ENCODE peak calls at places on chromosome 18, in ten cellular contexts. One of them, this sample, is unnamed.

GRCh38 chr18:35695803-35696202 is 114.3 kb downstream of the GALNT1 start:
- DNase-seq in mesothelial cell of epicardium: no peak
- DNase-seq in CD14-positive monocyte: no peak
- DNase-seq in lung: no peak
- DNase-seq in AG09309: no peak
- DNase-seq in stomach: peak
- DNase-seq in heart right ventricle: peak
- DNase-seq in PC-3: no peak
- DNase-seq in fibroblast of the aortic adventitia: no peak
- DNase-seq in astrocyte of the spinal cord: no peak
- DNase-seq in this sample: no peak

GRCh38 chr18:79871481-79872091 is 73.8 kb downstream of the KCNG2 start:
- DNase-seq in stomach: no peak
- DNase-seq in astrocyte of the spinal cord: no peak
- DNase-seq in CD14-positive monocyte: no peak
- DNase-seq in fibroblast of the aortic adventitia: no peak
- DNase-seq in heart right ventricle: no peak
- DNase-seq in PC-3: no peak
- DNase-seq in lung: no peak
- DNase-seq in AG09309: no peak
- DNase-seq in mesothelial cell of epicardium: no peak
- DNase-seq in this sample: peak

GRCh38 chr18:78900938-78901909 is 78.4 kb upstream of the SALL3 start:
- DNase-seq in stomach: no peak
- DNase-seq in heart right ventricle: no peak
- DNase-seq in mesothelial cell of epicardium: peak
- DNase-seq in PC-3: no peak
- DNase-seq in lung: peak
- DNase-seq in AG09309: no peak
- DNase-seq in astrocyte of the spinal cord: no peak
- DNase-seq in fibroblast of the aortic adventitia: no peak
- DNase-seq in CD14-positive monocyte: no peak
- DNase-seq in this sample: no peak

GRCh38 chr18:14935210-14935609 is 187.2 kb downstream of the ANKRD30B start:
- DNase-seq in fibroblast of the aortic adventitia: no peak
- DNase-seq in PC-3: peak
- DNase-seq in mesothelial cell of epicardium: no peak
- DNase-seq in lung: peak
- DNase-seq in astrocyte of the spinal cord: no peak
- DNase-seq in stomach: no peak
- DNase-seq in AG09309: no peak
- DNase-seq in CD14-positive monocyte: no peak
- DNase-seq in heart right ventricle: no peak
- DNase-seq in this sample: no peak

GRCh38 chr18:512957-513356 is 12.5 kb upstream of the COLEC12 start:
- DNase-seq in PC-3: no peak
- DNase-seq in fibroblast of the aortic adventitia: no peak
- DNase-seq in heart right ventricle: no peak
- DNase-seq in stomach: no peak
- DNase-seq in CD14-positive monocyte: no peak
- DNase-seq in mesothelial cell of epicardium: no peak
- DNase-seq in AG09309: no peak
- DNase-seq in astrocyte of the spinal cord: no peak
- DNase-seq in lung: no peak
- DNase-seq in this sample: no peak

GRCh38 chr18:35770360-35770759 is 188.8 kb downstream of the GALNT1 start:
- DNase-seq in mesothelial cell of epicardium: no peak
- DNase-seq in astrocyte of the spinal cord: no peak
- DNase-seq in fibroblast of the aortic adventitia: no peak
- DNase-seq in lung: no peak
- DNase-seq in heart right ventricle: no peak
- DNase-seq in CD14-positive monocyte: peak
- DNase-seq in AG09309: no peak
- DNase-seq in stomach: no peak
- DNase-seq in PC-3: peak
- DNase-seq in this sample: no peak

GRCh38 chr18:9094307-9095226 is 7.9 kb upstream of the NDUFV2 start:
- DNase-seq in mesothelial cell of epicardium: no peak
- DNase-seq in lung: no peak
- DNase-seq in stomach: no peak
- DNase-seq in heart right ventricle: no peak
- DNase-seq in PC-3: peak
- DNase-seq in fibroblast of the aortic adventitia: peak
- DNase-seq in astrocyte of the spinal cord: peak
- DNase-seq in CD14-positive monocyte: no peak
- DNase-seq in AG09309: peak
- DNase-seq in this sample: no peak

GRCh38 chr18:32470136-32470712 is 458 bp downstream of the GAREM1 start:
- DNase-seq in lung: peak
- DNase-seq in heart right ventricle: peak
- DNase-seq in PC-3: no peak
- DNase-seq in stomach: peak
- DNase-seq in fibroblast of the aortic adventitia: peak
- DNase-seq in mesothelial cell of epicardium: peak
- DNase-seq in astrocyte of the spinal cord: no peak
- DNase-seq in CD14-positive monocyte: no peak
- DNase-seq in AG09309: no peak
- DNase-seq in this sample: peak

GRCh38 chr18:57710226-57710625 is 88.6 kb upstream of the NARS1 start:
- DNase-seq in CD14-positive monocyte: no peak
- DNase-seq in mesothelial cell of epicardium: no peak
- DNase-seq in astrocyte of the spinal cord: no peak
- DNase-seq in heart right ventricle: no peak
- DNase-seq in fibroblast of the aortic adventitia: no peak
- DNase-seq in AG09309: no peak
- DNase-seq in lung: peak
- DNase-seq in stomach: no peak
- DNase-seq in PC-3: no peak
- DNase-seq in this sample: no peak

GRCh38 chr18:36702398-36703010 is 126.3 kb downstream of the TPGS2 start:
- DNase-seq in PC-3: no peak
- DNase-seq in fibroblast of the aortic adventitia: peak
- DNase-seq in heart right ventricle: no peak
- DNase-seq in CD14-positive monocyte: no peak
- DNase-seq in AG09309: peak
- DNase-seq in mesothelial cell of epicardium: no peak
- DNase-seq in stomach: no peak
- DNase-seq in astrocyte of the spinal cord: no peak
- DNase-seq in lung: no peak
- DNase-seq in this sample: no peak

GRCh38 chr18:2337552-2338141 is 233.7 kb downstream of the METTL4 start:
- DNase-seq in fibroblast of the aortic adventitia: no peak
- DNase-seq in heart right ventricle: peak
- DNase-seq in astrocyte of the spinal cord: no peak
- DNase-seq in stomach: peak
- DNase-seq in lung: no peak
- DNase-seq in AG09309: no peak
- DNase-seq in mesothelial cell of epicardium: no peak
- DNase-seq in PC-3: peak
- DNase-seq in CD14-positive monocyte: no peak
- DNase-seq in this sample: no peak

GRCh38 chr18:34083910-34084309 is 140.8 kb downstream of the NOL4 start:
- DNase-seq in lung: no peak
- DNase-seq in CD14-positive monocyte: no peak
- DNase-seq in fibroblast of the aortic adventitia: no peak
- DNase-seq in AG09309: no peak
- DNase-seq in mesothelial cell of epicardium: no peak
- DNase-seq in PC-3: no peak
- DNase-seq in astrocyte of the spinal cord: no peak
- DNase-seq in heart right ventricle: no peak
- DNase-seq in stomach: no peak
- DNase-seq in this sample: no peak

GRCh38 chr18:53984021-53984420 is 240.4 kb downstream of the MBD2 start:
- DNase-seq in astrocyte of the spinal cord: peak
- DNase-seq in heart right ventricle: no peak
- DNase-seq in PC-3: peak
- DNase-seq in CD14-positive monocyte: no peak
- DNase-seq in stomach: no peak
- DNase-seq in fibroblast of the aortic adventitia: no peak
- DNase-seq in AG09309: no peak
- DNase-seq in lung: no peak
- DNase-seq in mesothelial cell of epicardium: no peak
- DNase-seq in this sample: no peak

GRCh38 chr18:25253136-25253535 is 98.8 kb downstream of the ZNF521 start:
- DNase-seq in CD14-positive monocyte: no peak
- DNase-seq in AG09309: no peak
- DNase-seq in astrocyte of the spinal cord: no peak
- DNase-seq in stomach: no peak
- DNase-seq in PC-3: peak
- DNase-seq in fibroblast of the aortic adventitia: no peak
- DNase-seq in heart right ventricle: no peak
- DNase-seq in lung: no peak
- DNase-seq in mesothelial cell of epicardium: no peak
- DNase-seq in this sample: no peak

GRCh38 chr18:22550861-22551260 is 133.1 kb upstream of the CTAGE1 start:
- DNase-seq in CD14-positive monocyte: no peak
- DNase-seq in AG09309: no peak
- DNase-seq in fibroblast of the aortic adventitia: no peak
- DNase-seq in PC-3: no peak
- DNase-seq in astrocyte of the spinal cord: no peak
- DNase-seq in lung: no peak
- DNase-seq in heart right ventricle: no peak
- DNase-seq in stomach: no peak
- DNase-seq in mesothelial cell of epicardium: no peak
- DNase-seq in this sample: no peak

GRCh38 chr18:59453468-59453961 is 94.5 kb upstream of the LMAN1 start:
- DNase-seq in heart right ventricle: no peak
- DNase-seq in mesothelial cell of epicardium: no peak
- DNase-seq in PC-3: no peak
- DNase-seq in fibroblast of the aortic adventitia: no peak
- DNase-seq in stomach: no peak
- DNase-seq in AG09309: no peak
- DNase-seq in astrocyte of the spinal cord: no peak
- DNase-seq in lung: no peak
- DNase-seq in CD14-positive monocyte: no peak
- DNase-seq in this sample: no peak

GRCh38 chr18:59451963-59452362 is 92.9 kb upstream of the LMAN1 start:
- DNase-seq in heart right ventricle: no peak
- DNase-seq in lung: no peak
- DNase-seq in PC-3: no peak
- DNase-seq in mesothelial cell of epicardium: no peak
- DNase-seq in AG09309: no peak
- DNase-seq in fibroblast of the aortic adventitia: no peak
- DNase-seq in astrocyte of the spinal cord: no peak
- DNase-seq in CD14-positive monocyte: no peak
- DNase-seq in stomach: no peak
- DNase-seq in this sample: no peak

GRCh38 chr18:59456657-59457056 is 97.6 kb upstream of the LMAN1 start:
- DNase-seq in lung: no peak
- DNase-seq in mesothelial cell of epicardium: no peak
- DNase-seq in AG09309: no peak
- DNase-seq in stomach: no peak
- DNase-seq in CD14-positive monocyte: no peak
- DNase-seq in heart right ventricle: no peak
- DNase-seq in astrocyte of the spinal cord: no peak
- DNase-seq in PC-3: no peak
- DNase-seq in fibroblast of the aortic adventitia: no peak
- DNase-seq in this sample: no peak

GRCh38 chr18:59455728-59456276 is 96.7 kb upstream of the LMAN1 start:
- DNase-seq in CD14-positive monocyte: no peak
- DNase-seq in astrocyte of the spinal cord: no peak
- DNase-seq in PC-3: no peak
- DNase-seq in AG09309: no peak
- DNase-seq in heart right ventricle: peak
- DNase-seq in mesothelial cell of epicardium: no peak
- DNase-seq in lung: no peak
- DNase-seq in stomach: no peak
- DNase-seq in fibroblast of the aortic adventitia: no peak
- DNase-seq in this sample: no peak

GRCh38 chr18:59454909-59455727 is 96.1 kb upstream of the LMAN1 start:
- DNase-seq in CD14-positive monocyte: no peak
- DNase-seq in PC-3: no peak
- DNase-seq in mesothelial cell of epicardium: no peak
- DNase-seq in astrocyte of the spinal cord: no peak
- DNase-seq in heart right ventricle: peak
- DNase-seq in lung: no peak
- DNase-seq in fibroblast of the aortic adventitia: no peak
- DNase-seq in stomach: no peak
- DNase-seq in AG09309: no peak
- DNase-seq in this sample: no peak
- TF ChIP-seq CTCF in CD14-positive monocyte: no peak
- TF ChIP-seq CTCF in PC-3: no peak
- TF ChIP-seq CTCF in mesothelial cell of epicardium: no peak
- TF ChIP-seq CTCF in astrocyte of the spinal cord: no peak
- TF ChIP-seq CTCF in heart right ventricle: no peak
- TF ChIP-seq CTCF in lung: no peak
- TF ChIP-seq CTCF in fibroblast of the aortic adventitia: no peak
- TF ChIP-seq CTCF in stomach: no peak
- TF ChIP-seq CTCF in AG09309: no peak
- TF ChIP-seq CTCF in this sample: no peak

GRCh38 chr18:70496749-70497294 is 208.0 kb downstream of the SOCS6 start:
- DNase-seq in heart right ventricle: no peak
- DNase-seq in AG09309: no peak
- DNase-seq in mesothelial cell of epicardium: no peak
- DNase-seq in PC-3: no peak
- DNase-seq in astrocyte of the spinal cord: no peak
- DNase-seq in stomach: no peak
- DNase-seq in fibroblast of the aortic adventitia: no peak
- DNase-seq in lung: no peak
- DNase-seq in CD14-positive monocyte: no peak
- DNase-seq in this sample: no peak
- TF ChIP-seq CTCF in heart right ventricle: no peak
- TF ChIP-seq CTCF in AG09309: no peak
- TF ChIP-seq CTCF in mesothelial cell of epicardium: no peak
- TF ChIP-seq CTCF in PC-3: no peak
- TF ChIP-seq CTCF in astrocyte of the spinal cord: no peak
- TF ChIP-seq CTCF in stomach: no peak
- TF ChIP-seq CTCF in fibroblast of the aortic adventitia: no peak
- TF ChIP-seq CTCF in lung: no peak
- TF ChIP-seq CTCF in CD14-positive monocyte: no peak
- TF ChIP-seq CTCF in this sample: no peak

GRCh38 chr18:29034113-29034856 is 857.4 kb upstream of the CDH2 start:
- DNase-seq in astrocyte of the spinal cord: no peak
- DNase-seq in lung: no peak
- DNase-seq in mesothelial cell of epicardium: no peak
- DNase-seq in heart right ventricle: no peak
- DNase-seq in fibroblast of the aortic adventitia: peak
- DNase-seq in PC-3: no peak
- DNase-seq in AG09309: no peak
- DNase-seq in CD14-positive monocyte: no peak
- DNase-seq in stomach: no peak
- DNase-seq in this sample: no peak
- TF ChIP-seq CTCF in astrocyte of the spinal cord: no peak
- TF ChIP-seq CTCF in lung: no peak
- TF ChIP-seq CTCF in mesothelial cell of epicardium: no peak
- TF ChIP-seq CTCF in heart right ventricle: no peak
- TF ChIP-seq CTCF in fibroblast of the aortic adventitia: no peak
- TF ChIP-seq CTCF in PC-3: no peak
- TF ChIP-seq CTCF in AG09309: no peak
- TF ChIP-seq CTCF in CD14-positive monocyte: no peak
- TF ChIP-seq CTCF in stomach: no peak
- TF ChIP-seq CTCF in this sample: no peak

DNA sequence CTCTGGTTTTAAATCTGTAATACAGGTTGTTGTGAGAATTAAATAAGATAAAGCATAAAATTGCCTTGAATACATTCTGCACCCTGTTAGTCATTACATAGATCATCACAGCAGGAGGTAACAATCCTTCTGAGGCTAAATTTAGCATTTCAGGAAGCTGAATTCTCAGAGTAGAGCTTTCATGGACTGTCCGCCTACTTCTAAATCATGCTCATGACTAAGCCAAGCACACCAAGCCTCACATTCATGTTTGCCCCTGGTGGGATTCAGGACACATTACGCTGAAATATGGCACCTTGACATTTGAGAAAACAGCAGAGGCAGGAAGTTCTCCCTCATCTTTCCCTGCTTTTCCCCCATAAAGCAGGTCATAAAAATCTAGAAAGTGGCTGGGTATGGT is 16.6 kb upstream of the PIK3C3 start:
- DNase-seq in heart right ventricle: no peak
- DNase-seq in lung: no peak
- DNase-seq in stomach: no peak
- DNase-seq in PC-3: peak
- DNase-seq in fibroblast of the aortic adventitia: peak
- DNase-seq in CD14-positive monocyte: no peak
- DNase-seq in AG09309: peak
- DNase-seq in mesothelial cell of epicardium: no peak
- DNase-seq in astrocyte of the spinal cord: peak
- DNase-seq in this sample: no peak
- TF ChIP-seq CTCF in heart right ventricle: no peak
- TF ChIP-seq CTCF in lung: no peak
- TF ChIP-seq CTCF in stomach: no peak
- TF ChIP-seq CTCF in PC-3: no peak
- TF ChIP-seq CTCF in fibroblast of the aortic adventitia: peak
- TF ChIP-seq CTCF in CD14-positive monocyte: peak
- TF ChIP-seq CTCF in AG09309: peak
- TF ChIP-seq CTCF in mesothelial cell of epicardium: no peak
- TF ChIP-seq CTCF in astrocyte of the spinal cord: peak
- TF ChIP-seq CTCF in this sample: peak

This sample was measured in chondrocyte.